ENCODE peak calls at places on chromosome 1, in five cellular contexts. W is WTC11, A is K562, D is GM12878, Z is H1. T is an unnamed sample.

GRCh38 chr1:41408691-41409090 is 47.5 kb downstream of the FOXO6 start:
- DNase-seq in Z (no peak), W (no peak), D (no peak), A (no peak), T (no peak)

GRCh38 chr1:208203127-208203847 is 40.9 kb downstream of the PLXNA2 start:
- DNase-seq in Z (no peak), D (no peak), W (no peak), A (no peak), T (peak)

GRCh38 chr1:240122639-240123604 is 31.2 kb downstream of the FMN2 start:
- DNase-seq in Z (no peak), A (no peak), D (no peak), W (peak), T (peak)

GRCh38 chr1:155254714-155255242 is 505 bp downstream of the ENTREP3 start:
- DNase-seq in A (no peak), Z (peak), W (no peak), D (no peak), T (no peak)

GRCh38 chr1:98251497-98251896 is 330.7 kb upstream of the DPYD start:
- DNase-seq in Z (no peak), D (no peak), A (no peak), W (peak), T (no peak)

GRCh38 chr1:36408479-36408878 is 10.8 kb upstream of the LSM10 start:
- DNase-seq in W (no peak), Z (no peak), D (no peak), A (no peak), T (no peak)

GRCh38 chr1:214446772-214447556 is 104.4 kb downstream of the PTPN14 start:
- DNase-seq in W (peak), A (no peak), D (no peak), Z (peak), T (peak)

GRCh38 chr1:161091093-161091492 is 1.7 kb upstream of the NECTIN4 start:
- DNase-seq in A (no peak), D (no peak), W (no peak), Z (no peak), T (no peak)

GRCh38 chr1:178311164-178311563 is 185.6 kb downstream of the CLEC20A start:
- DNase-seq in D (no peak), A (no peak), Z (no peak), W (no peak), T (no peak)

GRCh38 chr1:34808051-34808810 is 15.4 kb downstream of the GJA4 start:
- DNase-seq in A (no peak), Z (peak), W (no peak), D (no peak), T (no peak)

GRCh38 chr1:39238476-39238875 is 34.0 kb downstream of the MACF1 start:
- DNase-seq in W (no peak), A (no peak), Z (no peak), D (no peak), T (no peak)

GRCh38 chr1:84096121-84096635 is 47.9 kb upstream of the PRKACB start:
- DNase-seq in D (no peak), Z (no peak), W (no peak), A (no peak), T (no peak)

GRCh38 chr1:59333626-59334277 is 36.9 kb downstream of the FGGY start:
- DNase-seq in Z (no peak), W (no peak), A (no peak), D (no peak), T (no peak)

GRCh38 chr1:89721351-89721750 is 88.4 kb downstream of the LRRC8C start:
- DNase-seq in W (no peak), A (peak), Z (no peak), D (peak), T (no peak)

GRCh38 chr1:82978461-82979324 is 1020.2 kb downstream of the TTLL7 start:
- DNase-seq in W (peak), D (no peak), Z (no peak), A (no peak), T (no peak)

GRCh38 chr1:228490120-228491078 is 3.2 kb downstream of the RNF187 start:
- DNase-seq in Z (no peak), A (peak), D (no peak), W (no peak), T (no peak)

GRCh38 chr1:173149887-173150286 is 57.2 kb downstream of the TNFSF4 start:
- DNase-seq in A (peak), Z (no peak), D (no peak), W (no peak), T (no peak)

GRCh38 chr1:108556501-108556900 is 3.4 kb upstream of the EEIG2 start:
- DNase-seq in D (no peak), W (no peak), Z (no peak), A (no peak), T (no peak)

GRCh38 chr1:22749919-22750670 is 39.5 kb downstream of the EPHB2 start:
- DNase-seq in D (peak), A (no peak), W (no peak), Z (no peak), T (no peak)

GRCh38 chr1:26581287-26581651 is 51.7 kb downstream of the RPS6KA1 start:
- DNase-seq in W (no peak), Z (no peak), A (no peak), D (no peak), T (peak)

GRCh38 chr1:181620183-181620582 is 136.9 kb downstream of the CACNA1E start:
- DNase-seq in W (no peak), D (no peak), Z (no peak), A (no peak), T (no peak)

GRCh38 chr1:2468041-2468472 is 8.0 kb upstream of the PLCH2 start:
- DNase-seq in D (no peak), Z (peak), W (peak), A (peak), T (no peak)
- TF ChIP-seq ATF2 in D (no peak), Z (no peak), W (no peak), A (no peak), T (no peak)

GRCh38 chr1:246492611-246493245 is 14.4 kb downstream of the SMYD3 start:
- DNase-seq in W (peak), D (no peak), A (peak), Z (peak), T (peak)

GRCh38 chr1:246503341-246503740 is 3.7 kb downstream of the SMYD3 start:
- DNase-seq in D (no peak), Z (no peak), A (no peak), W (no peak), T (no peak)

GRCh38 chr1:246491551-246492053 is 15.5 kb downstream of the SMYD3 start:
- DNase-seq in D (no peak), W (no peak), Z (no peak), A (no peak), T (no peak)

GRCh38 chr1:246497331-246497915 is 9.7 kb downstream of the SMYD3 start:
- DNase-seq in A (peak), D (no peak), W (no peak), Z (no peak), T (peak)
- TF ChIP-seq ATF2 in A (no peak), D (no peak), W (no peak), Z (no peak), T (no peak)

GRCh38 chr1:13664451-13664850 is 35.5 kb upstream of the PRDM2 start:
- DNase-seq in W (no peak), A (no peak), D (peak), Z (no peak), T (no peak)
- TF ChIP-seq ATF2 in W (no peak), A (no peak), D (no peak), Z (no peak), T (no peak)

GRCh38 chr1:222241410-222241809 is 306.5 kb downstream of the HHIPL2 start:
- DNase-seq in Z (no peak), W (no peak), A (no peak), D (no peak), T (no peak)

GRCh38 chr1:222242492-222242891 is 305.4 kb downstream of the HHIPL2 start:
- DNase-seq in A (no peak), W (no peak), D (no peak), Z (no peak), T (no peak)

GRCh38 chr1:222243902-222244301 is 304.0 kb downstream of the HHIPL2 start:
- DNase-seq in W (no peak), A (no peak), D (no peak), Z (no peak), T (no peak)

GRCh38 chr1:222240536-222241181 is 307.2 kb downstream of the HHIPL2 start:
- DNase-seq in Z (no peak), D (no peak), W (no peak), A (peak), T (no peak)

DNA sequence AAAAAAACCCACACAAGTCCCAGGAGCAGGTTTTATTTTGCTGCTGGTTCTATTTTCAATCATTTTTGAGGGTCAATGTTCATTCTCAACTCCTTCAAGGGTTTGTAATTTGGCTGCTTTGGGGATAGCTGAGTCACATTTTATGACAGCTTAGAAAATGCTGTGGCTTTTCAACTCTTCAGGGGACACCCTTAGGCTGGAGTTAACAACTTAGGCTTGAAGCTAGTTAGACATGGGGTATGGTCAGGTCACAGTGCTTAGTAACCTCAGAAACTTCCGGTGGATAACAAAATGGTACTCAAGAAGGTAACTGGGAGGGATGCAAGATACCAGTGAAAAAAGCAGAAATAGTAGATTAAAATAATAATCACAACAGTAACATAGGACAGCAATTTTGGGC is 308.8 kb downstream of the HHIPL2 start:
- DNase-seq in W (no peak), D (no peak), A (no peak), Z (no peak), T (no peak)
- TF ChIP-seq ATF2 in W (no peak), D (no peak), A (no peak), Z (no peak), T (no peak)

DNA sequence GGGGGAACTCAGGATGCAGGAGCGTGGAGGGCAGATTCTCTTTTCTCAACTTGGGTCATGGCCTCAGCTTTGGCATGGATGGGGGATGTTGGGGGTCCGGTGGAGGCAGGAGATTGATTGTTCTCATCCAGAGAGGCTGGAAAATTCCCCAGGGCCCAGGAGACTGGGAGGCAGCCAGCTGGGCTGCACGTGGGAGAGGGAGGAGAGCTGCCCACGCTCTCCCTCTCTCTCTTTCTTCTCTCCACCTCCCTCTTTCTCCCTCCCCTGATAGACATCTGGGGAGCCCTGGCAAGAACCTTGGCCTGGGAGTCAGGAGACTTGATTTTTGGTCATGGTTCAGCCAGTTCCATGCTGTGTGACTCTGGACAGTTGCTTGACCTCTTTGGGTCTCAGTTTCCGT is 3.3 kb upstream of the BCAN start:
- DNase-seq in D (no peak), A (no peak), W (no peak), Z (no peak), T (no peak)
- TF ChIP-seq ATF2 in D (no peak), A (no peak), W (no peak), Z (no peak), T (no peak)

DNA sequence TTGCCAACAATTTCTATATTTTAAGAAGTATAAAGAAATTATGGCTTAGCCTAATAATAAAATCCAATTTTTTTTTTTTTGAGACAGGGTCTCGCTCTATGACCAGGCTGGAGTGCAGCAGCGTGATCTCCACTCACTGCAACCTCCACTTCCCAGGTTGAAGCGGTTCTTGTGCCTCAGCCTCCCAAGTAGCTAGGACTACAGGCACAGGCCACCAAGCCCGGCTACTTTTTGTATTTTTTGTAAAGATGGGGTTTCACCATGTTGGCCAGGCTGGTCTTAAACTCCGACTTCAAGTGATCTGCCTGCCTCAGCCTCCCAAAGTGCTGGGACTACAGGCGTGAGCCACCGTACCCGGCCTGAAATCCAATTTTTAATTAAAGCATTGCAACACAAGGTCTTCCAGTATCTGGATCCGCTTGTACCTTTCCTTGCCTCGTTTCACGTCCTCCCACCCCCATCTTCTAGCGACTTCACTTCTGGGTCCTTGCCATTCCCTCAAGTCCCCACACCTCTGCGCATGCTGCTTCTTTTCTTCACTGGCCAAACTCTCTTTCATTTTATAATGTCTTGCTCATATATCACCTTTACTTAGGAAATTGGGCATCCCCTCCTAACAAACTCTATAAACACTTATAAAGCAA is 2.3 kb downstream of the FUBP1 start:
- DNase-seq in Z (no peak), D (no peak), W (no peak), A (peak), T (no peak)
- TF ChIP-seq ATF2 in Z (no peak), D (no peak), W (no peak), A (no peak), T (no peak)

DNA sequence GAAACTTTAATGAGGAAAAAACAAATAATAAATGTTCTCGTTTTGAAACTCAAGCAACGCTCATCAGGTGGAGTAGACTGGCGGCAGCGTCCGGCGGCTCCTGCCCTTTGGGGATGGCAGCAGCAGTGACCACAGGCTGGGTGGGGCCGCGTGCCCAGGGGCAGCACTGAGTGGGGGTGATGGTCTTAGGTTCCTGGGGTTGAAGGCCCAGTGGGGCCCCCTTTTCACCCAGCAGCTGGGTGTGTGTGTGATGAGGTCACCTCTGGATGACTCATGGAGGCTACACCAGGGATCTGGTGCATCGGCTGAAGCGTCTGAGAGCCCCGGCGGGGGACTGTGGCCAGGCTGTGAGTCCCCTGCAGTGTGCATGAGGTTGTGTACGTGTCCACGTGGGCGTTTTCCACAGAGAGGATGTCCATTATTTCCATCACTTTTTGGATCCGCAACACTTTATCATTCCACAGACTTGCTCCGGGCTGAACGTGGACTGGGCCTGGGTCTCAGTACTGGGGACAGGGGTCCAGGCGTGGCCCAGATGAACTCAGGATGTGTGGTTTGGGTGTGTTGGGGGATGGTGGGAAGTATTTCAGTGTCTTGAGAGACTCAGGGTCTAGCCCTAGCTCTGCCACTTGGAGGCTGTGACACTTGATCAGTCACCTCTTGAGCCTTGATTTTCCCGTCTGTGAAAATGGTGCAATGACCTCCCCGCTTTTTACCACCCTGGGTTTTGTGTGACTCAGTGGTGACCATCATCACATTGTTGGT is 25.6 kb downstream of the LDLRAP1 start:
- DNase-seq in Z (no peak), D (no peak), A (peak), W (no peak), T (peak)
- TF ChIP-seq ATF2 in Z (no peak), D (no peak), A (peak), W (no peak), T (no peak)